ENCODE peak calls at places on chromosome 1, in nine cellular contexts. Z is GM23338, E is breast epithelium, V is stomach, U is suprapubic skin, P is esophagus muscularis mucosa, H is sigmoid colon, N is SK-N-SH, S is transverse colon. F is an unnamed sample. For H3K36me3, the result is how much of the 10 kb centered on the place peaks cover.

GRCh38 chr1:175278236-175278635 is 85.7 kb upstream of the KIAA0040 start:
- DNase-seq in Z (no peak), E (no peak), V (no peak), U (no peak), P (no peak), H (no peak), N (no peak), S (no peak), F (no peak)

GRCh38 chr1:66788231-66788939 is 12.7 kb downstream of the INSL5 start:
- DNase-seq in Z (no peak), E (no peak), V (no peak), U (no peak), P (no peak), H (no peak), N (no peak), S (no peak), F (no peak)

GRCh38 chr1:21865609-21865942 is 53.5 kb downstream of the LDLRAD2 start:
- DNase-seq in Z (no peak), E (no peak), V (no peak), U (no peak), P (no peak), H (no peak), N (no peak), S (peak), F (no peak)

GRCh38 chr1:25037174-25038074 is 107.3 kb upstream of the RUNX3 start:
- DNase-seq in Z (peak), E (no peak), V (no peak), U (no peak), P (no peak), H (no peak), N (peak), S (peak), F (no peak)

GRCh38 chr1:168786476-168787330 is 57.7 kb upstream of the DPT start:
- DNase-seq in Z (no peak), E (no peak), V (no peak), U (no peak), P (no peak), H (no peak), N (no peak), S (no peak), F (no peak)

GRCh38 chr1:63909511-63909910 is 135.7 kb downstream of the ROR1 start:
- DNase-seq in Z (no peak), E (no peak), V (no peak), U (no peak), P (no peak), H (no peak), N (no peak), S (no peak), F (no peak)

GRCh38 chr1:183411091-183411490 is 7.1 kb downstream of the NMNAT2 start:
- DNase-seq in Z (no peak), E (no peak), V (no peak), U (no peak), P (no peak), H (no peak), N (no peak), S (no peak), F (no peak)

GRCh38 chr1:67564193-67564592 is 120.8 kb upstream of the GADD45A start:
- DNase-seq in Z (no peak), E (no peak), V (no peak), U (peak), P (no peak), H (peak), N (no peak), S (peak), F (peak)

GRCh38 chr1:3021801-3022401 is 634 bp downstream of the ACTRT2 start:
- DNase-seq in Z (no peak), E (no peak), V (no peak), U (no peak), P (no peak), H (peak), N (no peak), S (peak), F (peak)

GRCh38 chr1:173222149-173223030 is 15.3 kb upstream of the TNFSF4 start:
- DNase-seq in Z (no peak), E (no peak), V (no peak), U (no peak), P (no peak), H (no peak), N (no peak), S (no peak), F (no peak)

GRCh38 chr1:55140137-55140536 is 75.0 kb downstream of the USP24 start:
- DNase-seq in Z (no peak), E (no peak), V (no peak), U (no peak), P (no peak), H (no peak), N (no peak), S (no peak), F (no peak)
- H3K36me3 ChIP-seq in Z (under half), E (under half), V (half or more), U (half or more), P (half or more), H (under half), N (half or more), S (half or more), F (half or more)

GRCh38 chr1:112335351-112335750 is 60.7 kb upstream of the CTTNBP2NL start:
- DNase-seq in Z (no peak), E (no peak), V (no peak), U (no peak), P (no peak), H (no peak), N (no peak), S (no peak), F (no peak)

GRCh38 chr1:112341986-112342385 is 54.0 kb upstream of the CTTNBP2NL start:
- DNase-seq in Z (no peak), E (no peak), V (no peak), U (no peak), P (no peak), H (no peak), N (no peak), S (no peak), F (no peak)

GRCh38 chr1:112332751-112333150 is 63.3 kb upstream of the CTTNBP2NL start:
- DNase-seq in Z (no peak), E (peak), V (no peak), U (no peak), P (no peak), H (no peak), N (no peak), S (no peak), F (no peak)

GRCh38 chr1:112337028-112337531 is 58.9 kb upstream of the CTTNBP2NL start:
- DNase-seq in Z (peak), E (no peak), V (peak), U (no peak), P (no peak), H (peak), N (peak), S (no peak), F (no peak)
- TF ChIP-seq POLR2AphosphoS5 in Z (no peak), E (no peak), V (no peak), U (no peak), P (no peak), H (no peak), N (no peak), S (no peak), F (no peak)

GRCh38 chr1:109483658-109484518 is at the start of gene ATXN7L2:
- DNase-seq in Z (peak), E (peak), V (peak), U (peak), P (peak), H (peak), N (peak), S (peak), F (peak)
- TF ChIP-seq CTCF in Z (no peak), E (no peak), V (no peak), U (no peak), P (no peak), H (no peak), N (no peak), S (no peak), F (peak)

GRCh38 chr1:223756002-223756775 is 43.9 kb downstream of the CAPN2 start:
- DNase-seq in Z (no peak), E (no peak), V (no peak), U (no peak), P (no peak), H (no peak), N (no peak), S (no peak), F (no peak)
- H3K36me3 ChIP-seq in Z (under half), E (under half), V (half or more), U (half or more), P (half or more), H (under half), N (half or more), S (half or more), F (half or more)

GRCh38 chr1:1879942-1880341 is 10.9 kb downstream of the GNB1 start:
- DNase-seq in Z (no peak), E (no peak), V (no peak), U (no peak), P (no peak), H (no peak), N (no peak), S (no peak), F (no peak)

GRCh38 chr1:1875932-1876331 is 15.0 kb downstream of the GNB1 start:
- DNase-seq in Z (no peak), E (no peak), V (no peak), U (no peak), P (no peak), H (no peak), N (no peak), S (no peak), F (no peak)

GRCh38 chr1:1880617-1881312 is 10.1 kb downstream of the GNB1 start:
- DNase-seq in Z (no peak), E (no peak), V (no peak), U (no peak), P (no peak), H (no peak), N (no peak), S (no peak), F (no peak)

GRCh38 chr1:1876335-1876935 is 14.5 kb downstream of the GNB1 start:
- DNase-seq in Z (no peak), E (no peak), V (no peak), U (no peak), P (no peak), H (no peak), N (no peak), S (no peak), F (no peak)

DNA sequence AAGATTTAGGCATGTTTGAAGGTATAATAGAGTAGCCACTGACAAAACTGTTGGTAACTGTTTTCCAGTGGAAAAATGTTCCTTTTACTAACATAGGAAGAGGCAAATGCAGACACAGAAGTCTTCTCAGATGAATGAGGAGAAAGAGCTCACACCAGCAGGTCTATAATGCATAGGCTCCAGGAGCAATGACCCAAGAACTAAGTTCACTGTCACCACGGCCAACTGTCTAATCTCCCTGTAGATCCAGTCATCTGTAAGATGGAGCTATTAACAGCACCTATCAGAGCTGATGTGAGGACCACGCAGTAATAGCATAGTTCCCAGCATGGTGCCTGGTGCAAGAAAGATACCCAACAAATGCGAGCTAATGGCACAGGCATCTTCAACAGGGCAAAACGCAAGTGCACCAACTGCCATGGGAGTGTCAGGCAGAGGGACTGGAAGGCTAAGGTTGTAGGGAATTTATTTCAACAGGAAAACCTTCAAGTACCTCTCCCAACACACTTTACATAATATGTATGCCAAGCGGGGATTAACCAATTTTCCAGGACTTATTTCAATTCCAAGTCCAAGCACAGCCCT is 12.9 kb downstream of the GNB1 start:
- DNase-seq in Z (no peak), E (no peak), V (no peak), U (no peak), P (no peak), H (no peak), N (no peak), S (no peak), F (no peak)
- TF ChIP-seq POLR2AphosphoS5 in Z (no peak), E (no peak), V (no peak), U (no peak), P (no peak), H (no peak), N (no peak), S (no peak), F (no peak)

GRCh38 chr1:33254536-33254935 is 1.8 kb upstream of the ZNF362 start:
- DNase-seq in Z (no peak), E (no peak), V (no peak), U (no peak), P (no peak), H (no peak), N (no peak), S (no peak), F (no peak)

GRCh38 chr1:33250217-33250616 is 6.1 kb upstream of the ZNF362 start:
- DNase-seq in Z (no peak), E (no peak), V (no peak), U (no peak), P (no peak), H (no peak), N (no peak), S (no peak), F (no peak)

GRCh38 chr1:33247537-33247936 is 8.8 kb upstream of the ZNF362 start:
- DNase-seq in Z (no peak), E (no peak), V (no peak), U (no peak), P (no peak), H (no peak), N (no peak), S (no peak), F (no peak)

GRCh38 chr1:33248244-33248643 is 8.0 kb upstream of the ZNF362 start:
- DNase-seq in Z (no peak), E (no peak), V (no peak), U (no peak), P (no peak), H (no peak), N (no peak), S (no peak), F (no peak)

GRCh38 chr1:33250724-33251123 is 5.6 kb upstream of the ZNF362 start:
- DNase-seq in Z (no peak), E (no peak), V (no peak), U (no peak), P (no peak), H (no peak), N (no peak), S (no peak), F (no peak)
- TF ChIP-seq CTCF in Z (no peak), E (no peak), V (no peak), U (no peak), P (no peak), H (no peak), N (no peak), S (no peak), F (no peak)

GRCh38 chr1:202152399-202152798 is 7.9 kb upstream of the ARL8A start:
- DNase-seq in Z (peak), E (no peak), V (no peak), U (no peak), P (no peak), H (no peak), N (no peak), S (no peak), F (no peak)

GRCh38 chr1:202151045-202151444 is 6.5 kb upstream of the ARL8A start:
- DNase-seq in Z (no peak), E (no peak), V (no peak), U (no peak), P (no peak), H (no peak), N (no peak), S (no peak), F (no peak)

GRCh38 chr1:202154148-202154765 is 6.1 kb downstream of the PTPN7 start:
- DNase-seq in Z (no peak), E (no peak), V (no peak), U (no peak), P (no peak), H (no peak), N (no peak), S (no peak), F (no peak)

GRCh38 chr1:202154766-202155477 is 5.5 kb downstream of the PTPN7 start:
- DNase-seq in Z (peak), E (no peak), V (peak), U (no peak), P (no peak), H (no peak), N (peak), S (peak), F (no peak)

GRCh38 chr1:202153284-202153683 is 7.1 kb downstream of the PTPN7 start:
- DNase-seq in Z (no peak), E (no peak), V (no peak), U (no peak), P (no peak), H (no peak), N (no peak), S (no peak), F (no peak)
- H3K36me3 ChIP-seq in Z (under half), E (under half), V (under half), U (under half), P (under half), H (under half), N (under half), S (under half), F (under half)

DNA sequence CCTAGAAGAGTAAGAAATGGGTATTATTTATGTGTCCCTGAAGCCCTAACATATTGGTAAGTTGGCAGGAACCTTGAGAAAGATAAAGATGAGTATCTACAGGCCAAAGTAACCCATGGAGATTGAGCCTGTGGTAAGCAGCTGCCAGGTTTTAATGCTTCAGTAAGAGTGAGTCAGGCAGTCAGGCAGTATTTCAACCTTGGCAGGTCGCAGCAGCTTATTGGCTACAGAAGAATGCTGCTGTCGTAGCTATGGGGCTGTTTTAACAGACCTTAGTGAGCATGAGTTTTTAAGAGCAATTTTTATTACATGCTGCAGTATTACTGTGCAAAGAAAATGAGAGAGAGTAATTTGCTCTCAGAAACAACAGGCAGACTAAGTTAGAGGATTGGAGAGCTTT is 10.3 kb upstream of the SLC30A10 start:
- DNase-seq in Z (no peak), E (no peak), V (no peak), U (no peak), P (no peak), H (no peak), N (no peak), S (no peak), F (no peak)
- TF ChIP-seq POLR2AphosphoS5 in Z (no peak), E (no peak), V (no peak), U (no peak), P (no peak), H (no peak), N (no peak), S (no peak), F (no peak)

GRCh38 chr1:160117709-160118183 is 2.2 kb downstream of the ATP1A2 start:
- DNase-seq in Z (no peak), E (no peak), V (peak), U (no peak), P (no peak), H (peak), N (no peak), S (peak), F (peak)
- TF ChIP-seq CTCF in Z (no peak), E (no peak), V (no peak), U (no peak), P (no peak), H (no peak), N (no peak), S (no peak), F (no peak)

GRCh38 chr1:180433873-180434272 is 68.5 kb downstream of the ACBD6 start:
- DNase-seq in Z (peak), E (no peak), V (no peak), U (no peak), P (no peak), H (no peak), N (no peak), S (no peak), F (no peak)
- H3K36me3 ChIP-seq in Z (under half), E (under half), V (under half), U (under half), P (under half), H (under half), N (under half), S (under half), F (under half)

F was measured in upper lobe of left lung.